ENCODE peak calls at places on chromosomes 1 and 21, in nine cellular contexts. One of them, this sample, is unnamed.

GRCh38 chr1:91511386-91511785 is 10.7 kb downstream of the CDC7 start:
- DNase-seq in lower leg skin: no peak
- DNase-seq in ELR: peak; percentile 74
- DNase-seq in stimulated activated CD8-positive, alpha-beta memory T cell treated with anti-CD3 and anti-CD28 coated beads, Interleukin-15, amount 100 ng/mL, for 1 hour: no peak
- DNase-seq in sciatic nerve: no peak
- DNase-seq in NCI-H2081: peak; percentile 26
- DNase-seq in T-cell: no peak
- DNase-seq in nephron progenitor cell: no peak
- DNase-seq in NCI-H1105 treated with DMSO at 0.1 percent for 48 hours: peak; percentile 40
- DNase-seq in this sample: peak; percentile 73

GRCh38 chr1:161082483-161082882 is 6.9 kb downstream of the NECTIN4 start:
- DNase-seq in lower leg skin: no peak
- DNase-seq in ELR: no peak
- DNase-seq in stimulated activated CD8-positive, alpha-beta memory T cell treated with anti-CD3 and anti-CD28 coated beads, Interleukin-15, amount 100 ng/mL, for 1 hour: no peak
- DNase-seq in T-cell: no peak
- DNase-seq in NCI-H1105 treated with DMSO at 0.1 percent for 48 hours: no peak
- DNase-seq in NCI-H2081: no peak
- DNase-seq in nephron progenitor cell: no peak
- DNase-seq in sciatic nerve: no peak
- DNase-seq in this sample: no peak

GRCh38 chr1:9630331-9631081 is 21.0 kb upstream of the PIK3CD start:
- DNase-seq in lower leg skin: no peak
- DNase-seq in ELR: no peak
- DNase-seq in NCI-H1105 treated with DMSO at 0.1 percent for 48 hours: no peak
- DNase-seq in T-cell: no peak
- DNase-seq in stimulated activated CD8-positive, alpha-beta memory T cell treated with anti-CD3 and anti-CD28 coated beads, Interleukin-15, amount 100 ng/mL, for 1 hour: no peak
- DNase-seq in sciatic nerve: no peak
- DNase-seq in NCI-H2081: no peak
- DNase-seq in nephron progenitor cell: no peak
- DNase-seq in this sample: no peak

GRCh38 chr1:84146375-84147032 is 2.4 kb downstream of the PRKACB start:
- DNase-seq in nephron progenitor cell: no peak
- DNase-seq in lower leg skin: no peak
- DNase-seq in stimulated activated CD8-positive, alpha-beta memory T cell treated with anti-CD3 and anti-CD28 coated beads, Interleukin-15, amount 100 ng/mL, for 1 hour: no peak
- DNase-seq in sciatic nerve: no peak
- DNase-seq in T-cell: no peak
- DNase-seq in NCI-H2081: no peak
- DNase-seq in NCI-H1105 treated with DMSO at 0.1 percent for 48 hours: no peak
- DNase-seq in ELR: peak; percentile 89
- DNase-seq in this sample: peak; percentile 60

GRCh38 chr1:161730050-161730564 is 8.8 kb downstream of the FCRLB start:
- DNase-seq in NCI-H2081: no peak
- DNase-seq in stimulated activated CD8-positive, alpha-beta memory T cell treated with anti-CD3 and anti-CD28 coated beads, Interleukin-15, amount 100 ng/mL, for 1 hour: no peak
- DNase-seq in sciatic nerve: no peak
- DNase-seq in ELR: peak; percentile 92
- DNase-seq in nephron progenitor cell: no peak
- DNase-seq in NCI-H1105 treated with DMSO at 0.1 percent for 48 hours: no peak
- DNase-seq in T-cell: no peak
- DNase-seq in lower leg skin: no peak
- DNase-seq in this sample: peak; percentile 57

GRCh38 chr1:154334647-154335350 is 9.5 kb downstream of the ATP8B2 start:
- DNase-seq in sciatic nerve: peak; percentile 91
- DNase-seq in NCI-H2081: peak; percentile 81
- DNase-seq in nephron progenitor cell: peak; percentile 86
- DNase-seq in ELR: peak; percentile 88
- DNase-seq in lower leg skin: peak; percentile 95
- DNase-seq in T-cell: peak; percentile 92
- DNase-seq in NCI-H1105 treated with DMSO at 0.1 percent for 48 hours: peak; percentile 62
- DNase-seq in stimulated activated CD8-positive, alpha-beta memory T cell treated with anti-CD3 and anti-CD28 coated beads, Interleukin-15, amount 100 ng/mL, for 1 hour: peak; percentile 88
- DNase-seq in this sample: peak; percentile 94

GRCh38 chr1:214707306-214708087 is 104.5 kb downstream of the CENPF start:
- DNase-seq in T-cell: no peak
- DNase-seq in NCI-H2081: no peak
- DNase-seq in lower leg skin: no peak
- DNase-seq in stimulated activated CD8-positive, alpha-beta memory T cell treated with anti-CD3 and anti-CD28 coated beads, Interleukin-15, amount 100 ng/mL, for 1 hour: no peak
- DNase-seq in NCI-H1105 treated with DMSO at 0.1 percent for 48 hours: no peak
- DNase-seq in sciatic nerve: no peak
- DNase-seq in ELR: no peak
- DNase-seq in nephron progenitor cell: no peak
- DNase-seq in this sample: no peak

GRCh38 chr1:25556791-25557476 is 13.5 kb downstream of the LDLRAP1 start:
- DNase-seq in ELR: peak; percentile 57
- DNase-seq in stimulated activated CD8-positive, alpha-beta memory T cell treated with anti-CD3 and anti-CD28 coated beads, Interleukin-15, amount 100 ng/mL, for 1 hour: no peak
- DNase-seq in nephron progenitor cell: no peak
- DNase-seq in NCI-H1105 treated with DMSO at 0.1 percent for 48 hours: no peak
- DNase-seq in T-cell: peak; percentile 37
- DNase-seq in sciatic nerve: no peak
- DNase-seq in NCI-H2081: no peak
- DNase-seq in lower leg skin: no peak
- DNase-seq in this sample: no peak

GRCh38 chr1:10449731-10450130 is at the start of gene CORT:
- DNase-seq in lower leg skin: no peak
- DNase-seq in NCI-H1105 treated with DMSO at 0.1 percent for 48 hours: no peak
- DNase-seq in nephron progenitor cell: no peak
- DNase-seq in stimulated activated CD8-positive, alpha-beta memory T cell treated with anti-CD3 and anti-CD28 coated beads, Interleukin-15, amount 100 ng/mL, for 1 hour: no peak
- DNase-seq in T-cell: no peak
- DNase-seq in NCI-H2081: peak; percentile 15
- DNase-seq in sciatic nerve: no peak
- DNase-seq in ELR: no peak
- DNase-seq in this sample: no peak

GRCh38 chr1:226778657-226779058 is 39.6 kb upstream of the ITPKB start:
- DNase-seq in ELR: peak; percentile 90
- DNase-seq in nephron progenitor cell: no peak
- DNase-seq in NCI-H2081: no peak
- DNase-seq in sciatic nerve: no peak
- DNase-seq in stimulated activated CD8-positive, alpha-beta memory T cell treated with anti-CD3 and anti-CD28 coated beads, Interleukin-15, amount 100 ng/mL, for 1 hour: no peak
- DNase-seq in NCI-H1105 treated with DMSO at 0.1 percent for 48 hours: no peak
- DNase-seq in T-cell: no peak
- DNase-seq in lower leg skin: no peak
- DNase-seq in this sample: peak; percentile 91

GRCh38 chr1:225355863-225356262 is 72.0 kb downstream of the LBR start:
- DNase-seq in nephron progenitor cell: no peak
- DNase-seq in NCI-H1105 treated with DMSO at 0.1 percent for 48 hours: no peak
- DNase-seq in stimulated activated CD8-positive, alpha-beta memory T cell treated with anti-CD3 and anti-CD28 coated beads, Interleukin-15, amount 100 ng/mL, for 1 hour: no peak
- DNase-seq in sciatic nerve: no peak
- DNase-seq in NCI-H2081: no peak
- DNase-seq in ELR: no peak
- DNase-seq in lower leg skin: no peak
- DNase-seq in T-cell: no peak
- DNase-seq in this sample: no peak

GRCh38 chr1:184118051-184118450 is 66.5 kb downstream of the TSEN15 start:
- DNase-seq in NCI-H2081: no peak
- DNase-seq in lower leg skin: no peak
- DNase-seq in ELR: peak; percentile 97
- DNase-seq in nephron progenitor cell: no peak
- DNase-seq in stimulated activated CD8-positive, alpha-beta memory T cell treated with anti-CD3 and anti-CD28 coated beads, Interleukin-15, amount 100 ng/mL, for 1 hour: no peak
- DNase-seq in T-cell: no peak
- DNase-seq in sciatic nerve: no peak
- DNase-seq in NCI-H1105 treated with DMSO at 0.1 percent for 48 hours: no peak
- DNase-seq in this sample: no peak

GRCh38 chr1:176693697-176694329 is 230.8 kb downstream of the PAPPA2 start:
- DNase-seq in ELR: no peak
- DNase-seq in sciatic nerve: no peak
- DNase-seq in nephron progenitor cell: no peak
- DNase-seq in stimulated activated CD8-positive, alpha-beta memory T cell treated with anti-CD3 and anti-CD28 coated beads, Interleukin-15, amount 100 ng/mL, for 1 hour: no peak
- DNase-seq in lower leg skin: no peak
- DNase-seq in NCI-H1105 treated with DMSO at 0.1 percent for 48 hours: no peak
- DNase-seq in T-cell: no peak
- DNase-seq in NCI-H2081: no peak
- DNase-seq in this sample: no peak

GRCh38 chr1:97006044-97006676 is 284.6 kb downstream of the PTBP2 start:
- DNase-seq in nephron progenitor cell: no peak
- DNase-seq in sciatic nerve: peak; percentile 79
- DNase-seq in ELR: peak; percentile 57
- DNase-seq in stimulated activated CD8-positive, alpha-beta memory T cell treated with anti-CD3 and anti-CD28 coated beads, Interleukin-15, amount 100 ng/mL, for 1 hour: no peak
- DNase-seq in lower leg skin: no peak
- DNase-seq in NCI-H1105 treated with DMSO at 0.1 percent for 48 hours: peak; percentile 39
- DNase-seq in NCI-H2081: no peak
- DNase-seq in T-cell: no peak
- DNase-seq in this sample: peak; percentile 81

GRCh38 chr21:25421327-25422028 is 185.8 kb downstream of the MRPL39 start:
- DNase-seq in stimulated activated CD8-positive, alpha-beta memory T cell treated with anti-CD3 and anti-CD28 coated beads, Interleukin-15, amount 100 ng/mL, for 1 hour: peak; percentile 2
- DNase-seq in NCI-H1105 treated with DMSO at 0.1 percent for 48 hours: peak; percentile 19
- DNase-seq in sciatic nerve: no peak
- DNase-seq in nephron progenitor cell: peak; percentile 20
- DNase-seq in T-cell: peak; percentile 50
- DNase-seq in ELR: peak; percentile 77
- DNase-seq in lower leg skin: no peak
- DNase-seq in NCI-H2081: peak; percentile 53
- DNase-seq in this sample: peak; percentile 31

GRCh38 chr1:190262538-190262937 is 215.1 kb downstream of the BRINP3 start:
- DNase-seq in NCI-H2081: no peak
- DNase-seq in T-cell: no peak
- DNase-seq in NCI-H1105 treated with DMSO at 0.1 percent for 48 hours: no peak
- DNase-seq in lower leg skin: no peak
- DNase-seq in sciatic nerve: no peak
- DNase-seq in ELR: peak; percentile 16
- DNase-seq in nephron progenitor cell: no peak
- DNase-seq in stimulated activated CD8-positive, alpha-beta memory T cell treated with anti-CD3 and anti-CD28 coated beads, Interleukin-15, amount 100 ng/mL, for 1 hour: no peak
- DNase-seq in this sample: no peak

GRCh38 chr1:223319913-223320600 is 43.9 kb downstream of the SUSD4 start:
- DNase-seq in nephron progenitor cell: no peak
- DNase-seq in NCI-H2081: peak; percentile 28
- DNase-seq in ELR: no peak
- DNase-seq in lower leg skin: no peak
- DNase-seq in stimulated activated CD8-positive, alpha-beta memory T cell treated with anti-CD3 and anti-CD28 coated beads, Interleukin-15, amount 100 ng/mL, for 1 hour: no peak
- DNase-seq in NCI-H1105 treated with DMSO at 0.1 percent for 48 hours: peak; percentile 25
- DNase-seq in T-cell: no peak
- DNase-seq in sciatic nerve: no peak
- DNase-seq in this sample: no peak

GRCh38 chr1:11488201-11488770 is 9.3 kb downstream of the DISP3 start:
- DNase-seq in T-cell: no peak
- DNase-seq in sciatic nerve: peak; percentile 38
- DNase-seq in NCI-H2081: no peak
- DNase-seq in NCI-H1105 treated with DMSO at 0.1 percent for 48 hours: no peak
- DNase-seq in stimulated activated CD8-positive, alpha-beta memory T cell treated with anti-CD3 and anti-CD28 coated beads, Interleukin-15, amount 100 ng/mL, for 1 hour: no peak
- DNase-seq in ELR: no peak
- DNase-seq in lower leg skin: no peak
- DNase-seq in nephron progenitor cell: no peak
- DNase-seq in this sample: no peak

GRCh38 chr21:38839683-38840286 is 34.1 kb downstream of the ETS2 start:
- DNase-seq in T-cell: no peak
- DNase-seq in stimulated activated CD8-positive, alpha-beta memory T cell treated with anti-CD3 and anti-CD28 coated beads, Interleukin-15, amount 100 ng/mL, for 1 hour: no peak
- DNase-seq in sciatic nerve: no peak
- DNase-seq in NCI-H2081: no peak
- DNase-seq in ELR: peak; percentile 97
- DNase-seq in NCI-H1105 treated with DMSO at 0.1 percent for 48 hours: no peak
- DNase-seq in lower leg skin: no peak
- DNase-seq in nephron progenitor cell: no peak
- DNase-seq in this sample: peak; percentile 45

GRCh38 chr1:229716064-229716463 is 90.0 kb downstream of the URB2 start:
- DNase-seq in sciatic nerve: no peak
- DNase-seq in ELR: no peak
- DNase-seq in stimulated activated CD8-positive, alpha-beta memory T cell treated with anti-CD3 and anti-CD28 coated beads, Interleukin-15, amount 100 ng/mL, for 1 hour: no peak
- DNase-seq in NCI-H1105 treated with DMSO at 0.1 percent for 48 hours: no peak
- DNase-seq in NCI-H2081: no peak
- DNase-seq in lower leg skin: no peak
- DNase-seq in T-cell: no peak
- DNase-seq in nephron progenitor cell: peak; percentile 11
- DNase-seq in this sample: no peak

GRCh38 chr1:209432443-209432825 is 151.1 kb upstream of the CAMK1G start:
- DNase-seq in nephron progenitor cell: no peak
- DNase-seq in stimulated activated CD8-positive, alpha-beta memory T cell treated with anti-CD3 and anti-CD28 coated beads, Interleukin-15, amount 100 ng/mL, for 1 hour: no peak
- DNase-seq in NCI-H1105 treated with DMSO at 0.1 percent for 48 hours: no peak
- DNase-seq in NCI-H2081: no peak
- DNase-seq in lower leg skin: no peak
- DNase-seq in sciatic nerve: no peak
- DNase-seq in T-cell: no peak
- DNase-seq in ELR: no peak
- DNase-seq in this sample: no peak

GRCh38 chr1:18999287-18999852 is 42.9 kb upstream of the IFFO2 start:
- DNase-seq in nephron progenitor cell: no peak
- DNase-seq in lower leg skin: peak; percentile 18
- DNase-seq in NCI-H1105 treated with DMSO at 0.1 percent for 48 hours: no peak
- DNase-seq in ELR: no peak
- DNase-seq in sciatic nerve: no peak
- DNase-seq in NCI-H2081: no peak
- DNase-seq in stimulated activated CD8-positive, alpha-beta memory T cell treated with anti-CD3 and anti-CD28 coated beads, Interleukin-15, amount 100 ng/mL, for 1 hour: no peak
- DNase-seq in T-cell: no peak
- DNase-seq in this sample: peak; percentile 19

GRCh38 chr1:83818916-83819315 is 180.0 kb downstream of the TTLL7 start:
- DNase-seq in ELR: peak; percentile 69
- DNase-seq in lower leg skin: no peak
- DNase-seq in sciatic nerve: no peak
- DNase-seq in nephron progenitor cell: no peak
- DNase-seq in NCI-H2081: no peak
- DNase-seq in T-cell: no peak
- DNase-seq in stimulated activated CD8-positive, alpha-beta memory T cell treated with anti-CD3 and anti-CD28 coated beads, Interleukin-15, amount 100 ng/mL, for 1 hour: no peak
- DNase-seq in NCI-H1105 treated with DMSO at 0.1 percent for 48 hours: no peak
- DNase-seq in this sample: no peak

GRCh38 chr1:159669338-159669737 is 45.1 kb downstream of the CRP start:
- DNase-seq in NCI-H1105 treated with DMSO at 0.1 percent for 48 hours: no peak
- DNase-seq in stimulated activated CD8-positive, alpha-beta memory T cell treated with anti-CD3 and anti-CD28 coated beads, Interleukin-15, amount 100 ng/mL, for 1 hour: no peak
- DNase-seq in lower leg skin: no peak
- DNase-seq in ELR: no peak
- DNase-seq in T-cell: no peak
- DNase-seq in NCI-H2081: no peak
- DNase-seq in sciatic nerve: no peak
- DNase-seq in nephron progenitor cell: no peak
- DNase-seq in this sample: no peak

GRCh38 chr1:220889333-220889732 is 10.1 kb downstream of the HLX start:
- DNase-seq in NCI-H1105 treated with DMSO at 0.1 percent for 48 hours: no peak
- DNase-seq in ELR: no peak
- DNase-seq in nephron progenitor cell: no peak
- DNase-seq in T-cell: no peak
- DNase-seq in stimulated activated CD8-positive, alpha-beta memory T cell treated with anti-CD3 and anti-CD28 coated beads, Interleukin-15, amount 100 ng/mL, for 1 hour: no peak
- DNase-seq in NCI-H2081: no peak
- DNase-seq in sciatic nerve: no peak
- DNase-seq in lower leg skin: no peak
- DNase-seq in this sample: no peak

GRCh38 chr1:193301746-193302145 is 115.3 kb upstream of the B3GALT2 start:
- DNase-seq in NCI-H2081: no peak
- DNase-seq in lower leg skin: no peak
- DNase-seq in ELR: no peak
- DNase-seq in sciatic nerve: no peak
- DNase-seq in stimulated activated CD8-positive, alpha-beta memory T cell treated with anti-CD3 and anti-CD28 coated beads, Interleukin-15, amount 100 ng/mL, for 1 hour: no peak
- DNase-seq in nephron progenitor cell: no peak
- DNase-seq in NCI-H1105 treated with DMSO at 0.1 percent for 48 hours: no peak
- DNase-seq in T-cell: no peak
- DNase-seq in this sample: no peak